ENCODE peak calls at places on chromosomes 1 and 21, in four cellular contexts. R, X, U and B are unnamed samples.

GRCh38 chr1:162548170-162548569 is 13.4 kb upstream of the UAP1 start:
- DNase-seq in U (no peak), X (no peak), R (no peak), B (no peak)

GRCh38 chr1:59520194-59520593 is 223.3 kb downstream of the FGGY start:
- DNase-seq in U (no peak), R (no peak), X (no peak), B (no peak)

GRCh38 chr1:53327183-53327941 is 508 bp downstream of the LRP8 start:
- DNase-seq in X (peak; percentile 53), R (peak; percentile 63), U (no peak), B (no peak)

GRCh38 chr1:77874804-77875445 is 13.5 kb upstream of the NEXN start:
- DNase-seq in X (no peak), R (no peak), U (no peak), B (no peak)

GRCh38 chr1:58815069-58815679 is 31.3 kb upstream of the JUN start:
- DNase-seq in U (peak; percentile 24), R (no peak), X (peak; percentile 50), B (peak; percentile 23)

GRCh38 chr1:8962812-8963669 is 17.4 kb downstream of the CA6 start:
- DNase-seq in X (peak; percentile 68), R (peak; percentile 57), U (no peak), B (no peak)

GRCh38 chr1:156804572-156805243 is 11.9 kb downstream of the SH2D2A start:
- DNase-seq in X (no peak), U (no peak), R (peak; percentile 25), B (no peak)

GRCh38 chr1:22626219-22626902 is 10.1 kb upstream of the C1QA start:
- DNase-seq in U (no peak), R (no peak), X (no peak), B (no peak)

GRCh38 chr1:226424228-226425003 is 16.5 kb upstream of the PARP1 start:
- DNase-seq in R (peak; percentile 72), X (no peak), U (peak; percentile 24), B (no peak)

GRCh38 chr1:19426294-19427086 is 58.8 kb downstream of the CAPZB start:
- DNase-seq in R (no peak), U (no peak), X (no peak), B (no peak)

GRCh38 chr21:38857152-38857825 is 51.6 kb downstream of the ETS2 start:
- DNase-seq in U (no peak), R (peak; percentile 46), X (no peak), B (no peak)

GRCh38 chr1:198556969-198557368 is 16.5 kb upstream of the ATP6V1G3 start:
- DNase-seq in U (peak; percentile 86), R (no peak), X (peak; percentile 12), B (peak; percentile 71)

GRCh38 chr21:34583926-34584563 is 30.9 kb downstream of the RCAN1 start:
- DNase-seq in R (no peak), U (no peak), X (no peak), B (no peak)

GRCh38 chr1:24742090-24742938 is 2.9 kb upstream of the CLIC4 start:
- DNase-seq in U (no peak), X (no peak), R (no peak), B (no peak)

GRCh38 chr21:43810505-43811261 is 21.3 kb downstream of the RRP1 start:
- DNase-seq in X (peak; percentile 99), U (peak; percentile 49), R (peak; percentile 83), B (peak; percentile 51)

GRCh38 chr21:46153259-46154154 is 1.9 kb downstream of the FTCD start:
- DNase-seq in U (no peak), R (peak; percentile 75), X (no peak), B (no peak)

GRCh38 chr1:30868833-30869435 is 39.6 kb downstream of the SDC3 start:
- DNase-seq in X (peak; percentile 36), U (peak; percentile 21), R (no peak), B (peak; percentile 15)

GRCh38 chr1:116405241-116406135 is 32.4 kb downstream of the ATP1A1 start:
- DNase-seq in U (no peak), R (peak; percentile 87), X (no peak), B (no peak)

GRCh38 chr21:45456014-45456835 is 51.3 kb downstream of the COL18A1 start:
- DNase-seq in X (no peak), U (no peak), R (no peak), B (no peak)

GRCh38 chr21:35349378-35350080 is 300.4 kb upstream of the RUNX1 start:
- DNase-seq in U (no peak), R (no peak), X (no peak), B (no peak)

GRCh38 chr1:232553809-232554208 is 76.1 kb downstream of the SIPA1L2 start:
- DNase-seq in R (no peak), U (no peak), X (no peak), B (no peak)

GRCh38 chr1:31705080-31705866 is 1.5 kb upstream of the COL16A1 start:
- DNase-seq in U (no peak), R (peak; percentile 51), X (no peak), B (no peak)

GRCh38 chr1:228174482-228175315 is 9.1 kb downstream of the IBA57 start:
- DNase-seq in X (peak; percentile 67), R (no peak), U (no peak), B (no peak)

GRCh38 chr1:54887665-54888071 is 673 bp upstream of the DHCR24 start:
- DNase-seq in U (no peak), X (no peak), R (no peak), B (no peak)

GRCh38 chr1:53303651-53304515 is 24.0 kb downstream of the LRP8 start:
- DNase-seq in R (no peak), X (no peak), U (no peak), B (no peak)

GRCh38 chr1:63601463-63601862 is 8.3 kb downstream of the PGM1 start:
- DNase-seq in X (no peak), U (no peak), R (no peak), B (no peak)

GRCh38 chr1:180084867-180085266 is 69.8 kb upstream of the QSOX1 start:
- DNase-seq in U (no peak), R (no peak), X (no peak), B (no peak)

GRCh38 chr1:200625381-200625824 is 4.9 kb upstream of the KIF14 start:
- DNase-seq in X (no peak), U (no peak), R (no peak), B (peak; percentile 74)

GRCh38 chr1:29470087-29470787 is 233.9 kb downstream of the PTPRU start:
- DNase-seq in R (no peak), X (no peak), U (no peak), B (no peak)

GRCh38 chr1:232340448-232340847 is 289.5 kb downstream of the SIPA1L2 start:
- DNase-seq in U (no peak), X (no peak), R (no peak), B (no peak)